ENCODE peak calls at places on chromosome 13, in four cellular contexts. G is T-helper 2 cell, O is neural crest cell, W is EL. Q is an unnamed sample.
A peak's percentile ranks its signal among the peaks of the same experiment; 100 is the strongest.

GRCh38 chr13:86087241-86087640 is 288.0 kb upstream of the SLITRK6 start:
- DNase-seq in G (no peak), O (no peak), W (no peak), Q (no peak)

GRCh38 chr13:43933378-43933777 is 53.7 kb downstream of the LACC1 start:
- DNase-seq in G (no peak), O (no peak), W (no peak), Q (no peak)

GRCh38 chr13:36345438-36346221 is 564 bp downstream of the SPART start:
- DNase-seq in G (peak; percentile 63), O (peak; percentile 41), W (peak; percentile 86), Q (no peak)

GRCh38 chr13:37618554-37618953 is 20.0 kb upstream of the POSTN start:
- DNase-seq in G (no peak), O (no peak), W (peak; percentile 83), Q (no peak)

GRCh38 chr13:46992383-46992952 is 95.6 kb upstream of the HTR2A start:
- DNase-seq in G (peak; percentile 7), O (no peak), W (peak; percentile 32), Q (peak; percentile 64)

GRCh38 chr13:95160112-95160906 is 140.9 kb downstream of the ABCC4 start:
- DNase-seq in G (no peak), O (no peak), W (no peak), Q (no peak)

GRCh38 chr13:49638416-49639072 is 10.2 kb downstream of the ARL11 start:
- DNase-seq in G (no peak), O (no peak), W (no peak), Q (no peak)

GRCh38 chr13:98033277-98034247 is 80.1 kb downstream of the IPO5 start:
- DNase-seq in G (no peak), O (peak; percentile 26), W (peak; percentile 65), Q (no peak)

GRCh38 chr13:19658831-19659230 is 25.4 kb downstream of the MPHOSPH8 start:
- DNase-seq in G (no peak), O (no peak), W (no peak), Q (no peak)

GRCh38 chr13:49651775-49652690 is 23.7 kb downstream of the ARL11 start:
- DNase-seq in G (no peak), O (no peak), W (no peak), Q (no peak)

GRCh38 chr13:95604534-95604915 is 40.0 kb downstream of the DZIP1 start:
- DNase-seq in G (no peak), O (no peak), W (no peak), Q (no peak)